ENCODE peak calls at places on chromosomes 11 and 22, in six cellular contexts. V is fibroblast of pulmonary artery; E is substantia nigra; M is GM13976; I is stimulated activated CD4-positive, alpha-beta T cell treated with anti-CD3 and anti-CD28 coated beads, Interleukin-12 subunit alpha, Interleukin-12 subunit beta, amount 100 ng/mL, for 24 hours; D is MCF 10A. W is an unnamed sample.

GRCh38 chr11:70525466-70525865 is 127.1 kb downstream of the CTTN start:
- DNase-seq in V (no peak), E (no peak), M (no peak), I (no peak), D (no peak), W (no peak)

GRCh38 chr11:79697905-79698304 is 257.1 kb upstream of the TENM4 start:
- DNase-seq in V (no peak), E (no peak), M (no peak), I (no peak), D (no peak), W (no peak)

GRCh38 chr11:129950319-129951034 is 52.2 kb downstream of the PRDM10 start:
- DNase-seq in V (peak; percentile 95), E (no peak), M (no peak), I (no peak), D (no peak), W (no peak)

GRCh38 chr11:90639687-90640086 is 416.8 kb upstream of the CHORDC1 start:
- DNase-seq in V (peak; percentile 9), E (no peak), M (no peak), I (no peak), D (peak; percentile 34), W (no peak)

GRCh38 chr11:18853086-18853720 is 61.6 kb upstream of the PTPN5 start:
- DNase-seq in V (peak; percentile 44), E (no peak), M (peak; percentile 17), I (no peak), D (peak; percentile 50), W (no peak)

GRCh38 chr11:7088921-7089320 is at the start of gene RBMXL2:
- DNase-seq in V (peak; percentile 2), E (no peak), M (no peak), I (no peak), D (no peak), W (no peak)

GRCh38 chr11:12126352-12127019 is 16.1 kb downstream of the MICAL2 start:
- DNase-seq in V (peak; percentile 88), E (no peak), M (no peak), I (no peak), D (peak; percentile 92), W (no peak)

GRCh38 chr22:26484360-26484706 is 656 bp downstream of the SRRD start:
- DNase-seq in V (no peak), E (no peak), M (no peak), I (no peak), D (no peak), W (no peak)

GRCh38 chr22:46078241-46079092 is 71.9 kb upstream of the PPARA start:
- DNase-seq in V (peak; percentile 32), E (no peak), M (no peak), I (no peak), D (peak; percentile 91), W (no peak)

GRCh38 chr11:134488913-134489312 is 76.9 kb upstream of the B3GAT1 start:
- DNase-seq in V (no peak), E (no peak), M (no peak), I (no peak), D (no peak), W (no peak)

GRCh38 chr11:15053201-15053685 is 20.1 kb upstream of the CALCB start:
- DNase-seq in V (no peak), E (no peak), M (no peak), I (no peak), D (peak; percentile 94), W (no peak)

GRCh38 chr11:108895579-108896480 is 231.0 kb downstream of the DDX10 start:
- DNase-seq in V (peak; percentile 60), E (no peak), M (no peak), I (no peak), D (peak; percentile 65), W (no peak)

W was measured in GM18507.